ENCODE peak calls at places on chromosomes 16 and 17, in eight cellular contexts. M is hepatic stellate cell; H is GM12864; Q is NCI-H1417; A is left lung; W is NCI-H82; N is naive thymus-derived CD8-positive, alpha-beta T cell; O is lung. V is an unnamed sample.
A peak's percentile ranks its signal among the peaks of the same experiment; 100 is the strongest.

GRCh38 chr16:425740-426114 is 278 bp downstream of the RAB11FIP3 start:
- DNase-seq in H (no peak), M (peak; percentile 26), Q (no peak), O (no peak), W (peak; percentile 62), N (no peak), A (no peak), V (no peak)

GRCh38 chr16:85917012-85917411 is 18.1 kb downstream of the IRF8 start:
- DNase-seq in Q (no peak), N (no peak), W (no peak), H (no peak), O (no peak), A (no peak), M (no peak), V (no peak)

GRCh38 chr17:142876-143784 is 5.8 kb downstream of the SCGB1C2 start:
- DNase-seq in M (no peak), H (no peak), Q (no peak), O (peak; percentile 23), N (peak; percentile 56), W (peak; percentile 49), A (peak; percentile 21), V (no peak)

GRCh38 chr16:28292731-28293588 is 635 bp downstream of the SBK1 start:
- DNase-seq in N (no peak), H (no peak), Q (peak; percentile 72), O (no peak), M (no peak), W (peak; percentile 59), A (no peak), V (no peak)

GRCh38 chr17:61761827-61762226 is 101.5 kb downstream of the BRIP1 start:
- DNase-seq in O (no peak), N (no peak), M (no peak), H (no peak), W (no peak), Q (no peak), A (no peak), V (no peak)

GRCh38 chr17:15649861-15650391 is 30.4 kb upstream of the FBXW10B start:
- DNase-seq in H (no peak), M (no peak), W (no peak), A (peak; percentile 61), O (peak; percentile 52), Q (no peak), N (no peak), V (no peak)

GRCh38 chr16:53061701-53062159 is 6.9 kb downstream of the CHD9 start:
- DNase-seq in O (peak; percentile 59), N (no peak), H (peak; percentile 87), Q (no peak), M (no peak), A (peak; percentile 80), W (no peak), V (no peak)

GRCh38 chr17:81164464-81165245 is 652 bp upstream of the PVALEF start:
- DNase-seq in W (peak; percentile 94), A (no peak), O (no peak), H (no peak), N (no peak), Q (no peak), M (no peak), V (peak; percentile 99)

GRCh38 chr17:44110823-44111633 is 12.4 kb downstream of the HDAC5 start:
- DNase-seq in M (peak; percentile 95), W (peak; percentile 98), N (peak; percentile 87), Q (peak; percentile 93), H (peak; percentile 41), A (peak; percentile 97), O (peak; percentile 95), V (peak; percentile 99)

GRCh38 chr16:68311316-68311620 is 449 bp downstream of the PRMT7 start:
- DNase-seq in H (no peak), N (no peak), O (no peak), Q (no peak), M (no peak), W (peak; percentile 61), A (no peak), V (peak; percentile 61)

GRCh38 chr16:89094252-89094901 is 725 bp downstream of the ACSF3 start:
- DNase-seq in N (no peak), A (no peak), M (peak; percentile 48), W (peak; percentile 12), H (no peak), O (no peak), Q (no peak), V (no peak)

GRCh38 chr16:87380403-87380802 is 3.2 kb downstream of the FBXO31 start:
- DNase-seq in O (no peak), Q (no peak), A (no peak), H (no peak), N (no peak), W (no peak), M (no peak), V (no peak)

GRCh38 chr16:68351991-68352431 is 41.2 kb downstream of the PRMT7 start:
- DNase-seq in H (no peak), M (no peak), A (no peak), W (no peak), N (peak; percentile 57), O (peak; percentile 47), Q (peak; percentile 27), V (no peak)

GRCh38 chr17:81037783-81038733 is 3.1 kb downstream of the BAIAP2 start:
- DNase-seq in H (no peak), M (no peak), A (no peak), W (no peak), N (no peak), O (peak; percentile 64), Q (no peak), V (no peak)

GRCh38 chr16:72743011-72743761 is 304.7 kb downstream of the ZFHX3 start:
- DNase-seq in A (no peak), W (no peak), O (no peak), Q (no peak), M (no peak), N (no peak), H (peak; percentile 33), V (no peak)

GRCh38 chr16:31875112-31875803 is 1.7 kb downstream of the ZNF267 start:
- DNase-seq in N (no peak), O (no peak), M (peak; percentile 50), A (no peak), Q (no peak), W (no peak), H (no peak), V (no peak)

GRCh38 chr16:85554114-85554790 is 58.9 kb upstream of the GSE1 start:
- DNase-seq in M (peak; percentile 85), O (peak; percentile 83), N (peak; percentile 83), W (peak; percentile 84), A (peak; percentile 89), H (peak; percentile 87), Q (peak; percentile 51), V (peak; percentile 86)

GRCh38 chr17:66306413-66306812 is 4.0 kb downstream of the PRKCA start:
- DNase-seq in W (no peak), Q (no peak), M (peak; percentile 38), A (no peak), O (no peak), H (no peak), N (no peak), V (no peak)

GRCh38 chr17:73068322-73069153 is 23.9 kb downstream of the SLC39A11 start:
- DNase-seq in N (no peak), W (no peak), Q (no peak), M (peak; percentile 43), A (no peak), O (no peak), H (no peak), V (peak; percentile 28)

GRCh38 chr17:34169501-34169900 is 85.6 kb upstream of the CCL2 start:
- DNase-seq in M (no peak), H (no peak), O (no peak), A (no peak), Q (peak; percentile 28), W (peak; percentile 20), N (no peak), V (no peak)

GRCh38 chr16:1785846-1786170 is 3.0 kb downstream of the NUBP2 start:
- DNase-seq in Q (no peak), N (peak; percentile 45), A (no peak), M (no peak), W (no peak), O (no peak), H (no peak), V (no peak)

GRCh38 chr17:52025231-52025630 is 133.3 kb downstream of the CA10 start:
- DNase-seq in W (no peak), Q (no peak), M (no peak), O (no peak), A (no peak), N (no peak), H (no peak), V (no peak)

GRCh38 chr17:77441130-77441920 is 300.6 kb downstream of the SEC14L1 start:
- DNase-seq in W (no peak), N (peak; percentile 90), O (no peak), M (no peak), A (no peak), Q (peak; percentile 75), H (peak; percentile 98), V (peak; percentile 70)

GRCh38 chr17:40355123-40355803 is 9.3 kb downstream of the GJD3 start:
- DNase-seq in N (peak; percentile 87), W (peak; percentile 78), A (peak; percentile 70), O (peak; percentile 76), M (peak; percentile 92), H (no peak), Q (peak; percentile 2), V (peak; percentile 66)

GRCh38 chr17:42422958-42423712 is at the start of gene CAVIN1:
- DNase-seq in Q (no peak), W (peak; percentile 41), N (no peak), A (peak; percentile 96), H (no peak), O (peak; percentile 98), M (peak; percentile 99), V (peak; percentile 98)

GRCh38 chr17:82217120-82217529 is 4.5 kb upstream of the CCDC57 start:
- DNase-seq in M (no peak), N (no peak), W (no peak), O (no peak), Q (no peak), A (peak; percentile 76), H (no peak), V (peak; percentile 23)

GRCh38 chr17:58756246-58757161 is 850 bp downstream of the PPM1E start:
- DNase-seq in N (no peak), W (peak; percentile 70), M (peak; percentile 15), H (no peak), O (no peak), A (no peak), Q (peak; percentile 33), V (peak; percentile 49)

GRCh38 chr16:79013004-79013403 is 587.5 kb downstream of the MAF start:
- DNase-seq in A (no peak), N (no peak), O (no peak), M (no peak), W (no peak), H (no peak), Q (no peak), V (no peak)

GRCh38 chr17:64783556-64784352 is 121.6 kb upstream of the SMURF2 start:
- DNase-seq in N (no peak), H (no peak), Q (no peak), W (no peak), M (no peak), A (no peak), O (no peak), V (no peak)

GRCh38 chr17:6213859-6214258 is 143.7 kb downstream of the WSCD1 start:
- DNase-seq in M (no peak), A (no peak), Q (no peak), O (no peak), W (no peak), N (no peak), H (no peak), V (no peak)

GRCh38 chr16:22366889-22367288 is 7.5 kb downstream of the CDR2 start:
- DNase-seq in N (no peak), M (no peak), A (no peak), O (no peak), H (no peak), W (no peak), Q (no peak), V (no peak)